ENCODE peak calls at places on chromosomes 11 and 22, in eight cellular contexts. J is neural crest cell, P is fibroblast of mammary gland, I is psoas muscle, C is OCI-LY7, S is thoracic aorta, G is progenitor cell of endocrine pancreas, R is ovary. D is an unnamed sample.

GRCh38 chr11:72924568-72925190 is 110.5 kb downstream of the ATG16L2 start:
- DNase-seq in J (no peak), P (peak), I (no peak), C (peak), S (no peak), G (no peak), R (no peak), D (no peak)

GRCh38 chr11:109680127-109680526 is 258.1 kb downstream of the C11orf87 start:
- DNase-seq in J (no peak), P (peak), I (no peak), C (no peak), S (no peak), G (no peak), R (no peak), D (no peak)

GRCh38 chr11:118605116-118605867 is 2.1 kb upstream of the PHLDB1 start:
- DNase-seq in J (no peak), P (peak), I (peak), C (no peak), S (no peak), G (no peak), R (peak), D (no peak)

GRCh38 chr11:121131656-121132055 is 30.6 kb downstream of the TECTA start:
- DNase-seq in J (no peak), P (no peak), I (no peak), C (no peak), S (no peak), G (no peak), R (no peak), D (no peak)

GRCh38 chr11:59560290-59560701 is 49.0 kb downstream of the OR4D9 start:
- DNase-seq in J (peak), P (peak), I (no peak), C (peak), S (no peak), G (peak), R (peak), D (peak)

GRCh38 chr22:35987487-35987886 is 41.1 kb downstream of the RBFOX2 start:
- DNase-seq in J (no peak), P (peak), I (no peak), C (no peak), S (no peak), G (no peak), R (no peak), D (no peak)

GRCh38 chr11:105269862-105270261 is 130.3 kb upstream of the CARD18 start:
- DNase-seq in J (no peak), P (no peak), I (no peak), C (no peak), S (no peak), G (no peak), R (no peak), D (no peak)

GRCh38 chr11:64787526-64788320 is 9.4 kb upstream of the SF1 start:
- DNase-seq in J (peak), P (peak), I (peak), C (peak), S (no peak), G (no peak), R (no peak), D (peak)

GRCh38 chr11:29024386-29024785 is 916.2 kb downstream of the METTL15 start:
- DNase-seq in J (no peak), P (peak), I (no peak), C (no peak), S (no peak), G (no peak), R (no peak), D (no peak)

GRCh38 chr11:86742436-86742805 is 57.9 kb upstream of the PRSS23 start:
- DNase-seq in J (no peak), P (no peak), I (no peak), C (no peak), S (no peak), G (no peak), R (no peak), D (no peak)

GRCh38 chr11:96704847-96705246 is 315.0 kb downstream of the JRKL start:
- DNase-seq in J (no peak), P (no peak), I (no peak), C (no peak), S (no peak), G (no peak), R (no peak), D (no peak)

GRCh38 chr11:73461844-73462435 is 85.7 kb downstream of the RELT start:
- DNase-seq in J (no peak), P (no peak), I (no peak), C (no peak), S (no peak), G (no peak), R (no peak), D (no peak)

GRCh38 chr11:119493712-119494111 is 70.7 kb upstream of the THY1 start:
- DNase-seq in J (no peak), P (no peak), I (no peak), C (peak), S (no peak), G (peak), R (no peak), D (peak)

GRCh38 chr11:130403301-130403804 is 25.1 kb downstream of the ADAMTS8 start:
- DNase-seq in J (no peak), P (peak), I (peak), C (no peak), S (peak), G (no peak), R (peak), D (no peak)

GRCh38 chr11:57200937-57201336 is 19.2 kb downstream of the LRRC55 start:
- DNase-seq in J (no peak), P (no peak), I (peak), C (no peak), S (no peak), G (no peak), R (no peak), D (no peak)

GRCh38 chr11:107857550-107858216 is 904 bp downstream of the SLC35F2 start:
- DNase-seq in J (peak), P (peak), I (no peak), C (no peak), S (no peak), G (no peak), R (no peak), D (no peak)

GRCh38 chr11:1310315-1310687 is 869 bp upstream of the TOLLIP start:
- DNase-seq in J (no peak), P (no peak), I (no peak), C (peak), S (no peak), G (no peak), R (no peak), D (peak)

GRCh38 chr11:65476632-65477270 is 22.1 kb upstream of the MALAT1 start:
- DNase-seq in J (no peak), P (peak), I (peak), C (no peak), S (no peak), G (no peak), R (no peak), D (no peak)

GRCh38 chr11:70528046-70528793 is 129.9 kb downstream of the CTTN start:
- DNase-seq in J (no peak), P (no peak), I (no peak), C (no peak), S (no peak), G (no peak), R (no peak), D (no peak)
- TF ChIP-seq CTCF in J (no peak), P (no peak), I (no peak), C (no peak), S (no peak), G (no peak), R (no peak), D (no peak)

GRCh38 chr11:131447268-131447667 is 76.9 kb downstream of the NTM start:
- DNase-seq in J (no peak), P (no peak), I (no peak), C (no peak), S (no peak), G (no peak), R (no peak), D (no peak)
- TF ChIP-seq CTCF in J (no peak), P (no peak), I (no peak), C (no peak), S (no peak), G (no peak), R (no peak), D (no peak)

DNA sequence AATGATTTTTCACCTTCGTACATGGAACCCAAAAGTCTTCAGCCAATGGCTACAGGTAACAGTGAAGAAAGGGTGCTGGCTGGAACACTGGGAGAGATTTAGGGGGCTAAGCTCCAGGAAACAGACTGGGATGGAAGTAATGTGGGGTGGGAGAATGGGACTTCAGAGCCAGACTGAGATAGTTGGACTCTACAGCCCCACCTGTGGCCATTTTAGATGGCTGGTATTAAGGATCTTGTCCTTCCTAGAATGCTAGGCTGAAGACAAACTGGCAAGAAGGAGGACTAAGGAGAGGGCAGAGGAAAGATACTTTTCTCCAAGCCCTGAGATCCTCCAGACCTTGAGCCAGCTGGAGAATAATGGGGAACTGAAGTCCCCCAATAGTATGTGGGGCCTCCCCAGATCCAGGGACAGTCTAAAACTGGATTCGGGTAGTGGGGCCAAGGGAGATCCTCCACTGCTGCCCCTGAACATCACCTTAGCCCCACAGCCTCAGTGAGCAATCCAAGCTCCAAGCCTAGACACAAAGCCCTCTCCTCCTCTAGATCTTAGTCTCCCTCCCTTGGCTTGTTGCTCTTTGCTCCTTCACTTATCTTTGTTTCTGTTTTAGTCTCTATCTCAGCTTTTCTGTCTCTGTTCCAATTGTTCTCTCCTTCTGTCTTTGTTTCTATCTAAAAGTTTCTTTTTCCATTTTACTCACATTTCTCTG is 16.1 kb upstream of the RRAS2 start:
- DNase-seq in J (no peak), P (no peak), I (no peak), C (no peak), S (no peak), G (no peak), R (no peak), D (peak)
- TF ChIP-seq CTCF in J (peak), P (peak), I (peak), C (peak), S (no peak), G (peak), R (no peak), D (peak)

DNA sequence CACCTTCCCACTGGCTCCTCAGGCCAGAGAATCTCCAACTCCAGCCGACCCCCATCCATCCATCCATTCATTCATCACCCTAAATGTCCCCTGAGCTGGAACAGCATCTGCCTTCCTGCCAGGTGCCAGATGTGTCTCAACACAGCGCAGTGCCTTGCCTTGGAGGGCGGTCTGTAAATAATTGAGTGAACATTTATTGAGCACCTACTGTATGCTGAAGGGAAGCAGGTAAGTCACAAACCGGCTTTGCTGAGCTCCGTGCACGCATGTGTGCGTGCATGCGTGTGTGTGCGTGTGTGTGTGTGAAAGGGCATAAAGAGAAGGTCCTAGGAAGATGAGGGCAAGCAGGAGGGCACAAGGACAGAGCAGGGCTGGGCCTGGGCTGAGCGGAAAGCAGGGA is 10.2 kb downstream of the KCNJ4 start:
- DNase-seq in J (no peak), P (no peak), I (no peak), C (no peak), S (no peak), G (no peak), R (no peak), D (no peak)
- TF ChIP-seq CTCF in J (no peak), P (no peak), I (no peak), C (no peak), S (no peak), G (no peak), R (no peak), D (no peak)

GRCh38 chr11:127017482-127017881 is 16.9 kb upstream of the KIRREL3 start:
- DNase-seq in J (peak), P (peak), I (no peak), C (no peak), S (no peak), G (no peak), R (no peak), D (no peak)
- TF ChIP-seq CTCF in J (peak), P (peak), I (no peak), C (no peak), S (no peak), G (peak), R (no peak), D (no peak)

GRCh38 chr22:38923463-38924196 is 33.8 kb upstream of the APOBEC3A start:
- DNase-seq in J (no peak), P (peak), I (peak), C (no peak), S (peak), G (no peak), R (peak), D (no peak)
- TF ChIP-seq CTCF in J (no peak), P (peak), I (peak), C (no peak), S (peak), G (no peak), R (no peak), D (no peak)

DNA sequence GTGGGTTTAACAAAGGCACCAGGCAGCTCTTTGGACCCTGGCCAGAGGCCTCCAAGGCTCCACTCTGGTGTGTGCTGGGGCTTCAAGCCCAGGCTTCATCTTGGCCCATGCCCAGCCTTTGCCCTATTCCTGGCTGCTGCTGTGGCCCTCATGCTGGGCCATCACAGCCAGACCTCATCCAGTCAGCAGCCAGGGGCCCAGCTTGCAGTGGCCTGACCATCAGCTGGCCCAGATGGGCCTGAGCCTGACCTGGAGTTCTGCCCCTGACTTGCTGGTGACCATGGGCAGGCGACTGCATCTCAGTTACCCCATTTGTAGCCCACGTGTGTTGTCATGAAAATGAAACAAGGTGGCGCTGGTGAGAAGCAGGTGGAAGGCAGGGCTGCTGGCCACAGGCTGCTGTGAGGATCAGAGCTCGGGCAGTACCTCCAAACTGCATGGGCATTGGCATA is 76.1 kb downstream of the MED15 start:
- DNase-seq in J (no peak), P (no peak), I (no peak), C (no peak), S (no peak), G (no peak), R (no peak), D (no peak)
- TF ChIP-seq CTCF in J (no peak), P (peak), I (no peak), C (peak), S (no peak), G (peak), R (no peak), D (no peak)

GRCh38 chr11:8220261-8221024 is 43.2 kb downstream of the LMO1 start:
- DNase-seq in J (no peak), P (no peak), I (no peak), C (no peak), S (no peak), G (no peak), R (no peak), D (no peak)

GRCh38 chr11:8217926-8218325 is 45.8 kb downstream of the LMO1 start:
- DNase-seq in J (no peak), P (no peak), I (no peak), C (no peak), S (no peak), G (no peak), R (no peak), D (no peak)

GRCh38 chr11:8218409-8218808 is 45.3 kb downstream of the LMO1 start:
- DNase-seq in J (no peak), P (no peak), I (no peak), C (no peak), S (no peak), G (no peak), R (no peak), D (no peak)

GRCh38 chr11:8219257-8220021 is 44.2 kb downstream of the LMO1 start:
- DNase-seq in J (no peak), P (peak), I (no peak), C (peak), S (no peak), G (peak), R (no peak), D (peak)

GRCh38 chr11:8218840-8219239 is 44.8 kb downstream of the LMO1 start:
- DNase-seq in J (no peak), P (no peak), I (no peak), C (no peak), S (no peak), G (no peak), R (no peak), D (no peak)
- TF ChIP-seq CTCF in J (no peak), P (no peak), I (no peak), C (no peak), S (no peak), G (no peak), R (no peak), D (no peak)

GRCh38 chr11:62627718-62628117 is 5.9 kb upstream of the B3GAT3 start:
- DNase-seq in J (no peak), P (no peak), I (no peak), C (no peak), S (no peak), G (no peak), R (no peak), D (peak)
- TF ChIP-seq CTCF in J (no peak), P (peak), I (no peak), C (peak), S (no peak), G (no peak), R (no peak), D (no peak)

D was measured in activated CD8-positive, alpha-beta T cell treated with anti-CD3 and anti-CD28 coated beads for 36 hours.